ENCODE peak calls at places on chromosomes 6 and 20, in four cellular contexts. One of them, this sample, is unnamed.

GRCh38 chr6:18099501-18099900 is 23.0 kb downstream of the NHLRC1 start:
- DNase-seq in stomach: no peak
- DNase-seq in ovary: no peak
- DNase-seq in prostate gland: no peak
- DNase-seq in this sample: no peak

GRCh38 chr6:26330835-26331808 is 33.9 kb upstream of the BTN3A2 start:
- DNase-seq in ovary: no peak
- DNase-seq in prostate gland: no peak
- DNase-seq in stomach: no peak
- DNase-seq in this sample: no peak

GRCh38 chr6:70973591-70973990 is 16.7 kb upstream of the B3GAT2 start:
- DNase-seq in prostate gland: no peak
- DNase-seq in stomach: no peak
- DNase-seq in ovary: no peak
- DNase-seq in this sample: no peak

GRCh38 chr6:7727951-7728854 is 2.3 kb downstream of the BMP6 start:
- DNase-seq in prostate gland: no peak
- DNase-seq in ovary: peak; percentile 43
- DNase-seq in stomach: no peak
- DNase-seq in this sample: peak; percentile 85

GRCh38 chr6:10873374-10873773 is 8.5 kb downstream of the GCM2 start:
- DNase-seq in ovary: no peak
- DNase-seq in prostate gland: no peak
- DNase-seq in stomach: no peak
- DNase-seq in this sample: no peak

GRCh38 chr6:41787219-41787917 is at the start of gene TOMM6:
- DNase-seq in stomach: peak; percentile 96
- DNase-seq in ovary: peak; percentile 98
- DNase-seq in prostate gland: peak; percentile 95
- DNase-seq in this sample: peak; percentile 96

GRCh38 chr6:6319947-6320811 is at the start of gene F13A1:
- DNase-seq in ovary: no peak
- DNase-seq in prostate gland: no peak
- DNase-seq in stomach: no peak
- DNase-seq in this sample: peak; percentile 81

GRCh38 chr20:48181536-48181935 is 396.3 kb upstream of the SULF2 start:
- DNase-seq in ovary: peak; percentile 4
- DNase-seq in prostate gland: no peak
- DNase-seq in stomach: no peak
- DNase-seq in this sample: no peak

GRCh38 chr20:25148181-25148981 is 47.1 kb upstream of the ENTPD6 start:
- DNase-seq in prostate gland: peak; percentile 19
- DNase-seq in stomach: peak; percentile 54
- DNase-seq in ovary: peak; percentile 83
- DNase-seq in this sample: peak; percentile 86

GRCh38 chr20:58102744-58103516 is 125.5 kb downstream of the ANKRD60 start:
- DNase-seq in ovary: no peak
- DNase-seq in stomach: no peak
- DNase-seq in prostate gland: no peak
- DNase-seq in this sample: no peak

GRCh38 chr20:432677-433299 is 24.7 kb downstream of the RBCK1 start:
- DNase-seq in stomach: no peak
- DNase-seq in prostate gland: no peak
- DNase-seq in ovary: no peak
- DNase-seq in this sample: no peak

GRCh38 chr20:23145281-23145700 is 59.2 kb upstream of the CD93 start:
- DNase-seq in ovary: no peak
- DNase-seq in prostate gland: no peak
- DNase-seq in stomach: no peak
- DNase-seq in this sample: peak; percentile 47

GRCh38 chr20:62792182-62792939 is 3.9 kb upstream of the MRGBP start:
- DNase-seq in ovary: no peak
- DNase-seq in prostate gland: no peak
- DNase-seq in stomach: no peak
- DNase-seq in this sample: no peak

GRCh38 chr6:88298446-88298845 is 132.3 kb upstream of the CNR1 start:
- DNase-seq in ovary: no peak
- DNase-seq in prostate gland: no peak
- DNase-seq in stomach: no peak
- DNase-seq in this sample: no peak

GRCh38 chr20:39939241-39939865 is 749.7 kb downstream of the MAFB start:
- DNase-seq in ovary: no peak
- DNase-seq in stomach: no peak
- DNase-seq in prostate gland: no peak
- DNase-seq in this sample: no peak

GRCh38 chr6:149318581-149319286 is 1.2 kb downstream of the TAB2 start:
- DNase-seq in prostate gland: no peak
- DNase-seq in stomach: no peak
- DNase-seq in ovary: no peak
- DNase-seq in this sample: no peak
- TF ChIP-seq POLR2A in prostate gland: no peak
- TF ChIP-seq POLR2A in stomach: no peak
- TF ChIP-seq POLR2A in ovary: no peak
- TF ChIP-seq POLR2A in this sample: no peak

DNA sequence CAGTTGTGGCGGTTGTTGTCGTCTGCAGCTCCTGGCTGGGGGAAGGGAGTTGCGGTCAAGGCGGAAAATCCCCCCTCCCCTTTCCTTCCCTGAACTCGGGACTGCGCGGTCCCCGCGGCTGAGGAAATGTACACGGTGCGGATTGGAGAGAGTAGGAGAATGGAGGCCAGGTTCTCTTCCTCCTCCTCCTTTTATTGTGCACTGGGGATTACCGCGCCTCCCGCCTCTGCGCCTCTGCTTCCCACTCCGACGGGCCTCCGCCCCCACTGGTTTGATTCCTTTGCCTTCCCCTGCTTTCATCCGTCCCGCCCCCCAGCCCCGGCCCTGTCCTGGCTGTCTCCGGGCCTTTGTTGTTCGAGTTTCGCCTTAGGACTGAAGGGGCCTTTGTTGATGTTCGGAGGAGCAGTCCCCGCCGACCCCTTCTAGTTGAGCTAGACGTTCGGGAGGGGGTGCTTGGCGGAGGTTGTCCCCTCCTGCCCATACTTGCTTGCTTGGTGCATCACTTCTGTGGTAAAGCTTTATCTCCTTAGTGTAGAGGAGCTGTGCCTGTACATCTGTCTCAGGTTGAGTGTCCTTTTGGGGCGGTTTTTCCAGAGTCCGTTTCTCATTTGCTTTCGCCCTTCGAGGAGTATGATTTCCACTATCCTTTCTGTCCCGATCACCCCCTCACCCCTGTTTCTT is 695 bp downstream of the ZNF292 start:
- DNase-seq in stomach: peak; percentile 32
- DNase-seq in prostate gland: peak; percentile 30
- DNase-seq in ovary: peak; percentile 60
- DNase-seq in this sample: peak; percentile 46
- TF ChIP-seq CTCF in stomach: no peak
- TF ChIP-seq CTCF in prostate gland: no peak
- TF ChIP-seq CTCF in ovary: no peak
- TF ChIP-seq CTCF in this sample: no peak

GRCh38 chr6:118800394-118801071 is 93.4 kb upstream of the ASF1A start:
- DNase-seq in ovary: peak; percentile 68
- DNase-seq in stomach: peak; percentile 86
- DNase-seq in prostate gland: peak; percentile 78
- DNase-seq in this sample: peak; percentile 22
- H3K4me3 ChIP-seq in ovary: no peak overlapping the region
- H3K4me3 ChIP-seq in stomach: no peak overlapping the region
- H3K4me3 ChIP-seq in prostate gland: no peak overlapping the region
- H3K4me3 ChIP-seq in this sample: no peak overlapping the region

GRCh38 chr20:41150664-41151063 is 13.3 kb downstream of the PLCG1 start:
- DNase-seq in ovary: no peak
- DNase-seq in prostate gland: no peak
- DNase-seq in stomach: no peak
- DNase-seq in this sample: no peak
- TF ChIP-seq POLR2A in ovary: no peak
- TF ChIP-seq POLR2A in prostate gland: no peak
- TF ChIP-seq POLR2A in stomach: no peak
- TF ChIP-seq POLR2A in this sample: no peak